ENCODE peak calls at places on chromosomes 1 and 21, in seven cellular contexts. Z, T, V, P, G, Q and S are unnamed samples.

GRCh38 chr1:230632273-230632873 is 9.9 kb upstream of the COG2 start:
- DNase-seq in T (peak), G (peak), Z (no peak), Q (no peak), V (peak), P (peak), S (peak)

GRCh38 chr1:229757226-229757625 is 131.2 kb downstream of the URB2 start:
- DNase-seq in Q (no peak), V (no peak), P (no peak), Z (no peak), T (peak), G (no peak), S (no peak)

GRCh38 chr1:61490924-61491323 is 234.0 kb downstream of the TM2D1 start:
- DNase-seq in P (no peak), Z (no peak), G (no peak), T (no peak), Q (no peak), V (no peak), S (no peak)

GRCh38 chr1:8970870-8971337 is 25.2 kb downstream of the CA6 start:
- DNase-seq in Q (peak), P (no peak), G (no peak), Z (no peak), T (no peak), V (no peak), S (no peak)

GRCh38 chr1:93132638-93133037 is 47.6 kb downstream of the TMED5 start:
- DNase-seq in Z (no peak), Q (no peak), V (no peak), T (no peak), G (no peak), P (no peak), S (no peak)

GRCh38 chr1:29761159-29761928 is 525.0 kb downstream of the PTPRU start:
- DNase-seq in V (no peak), T (no peak), P (no peak), G (no peak), Q (no peak), Z (no peak), S (no peak)

GRCh38 chr1:48018799-48019198 is 21.6 kb upstream of the TRABD2B start:
- DNase-seq in V (no peak), G (no peak), Q (no peak), P (no peak), T (no peak), Z (no peak), S (no peak)

GRCh38 chr1:32363713-32364112 is 1.4 kb downstream of the TSSK3 start:
- DNase-seq in P (no peak), Z (no peak), T (no peak), G (no peak), V (no peak), Q (no peak), S (no peak)

GRCh38 chr1:244029137-244029536 is 21.9 kb upstream of the ZBTB18 start:
- DNase-seq in T (no peak), G (no peak), Z (no peak), P (no peak), V (no peak), Q (no peak), S (no peak)

GRCh38 chr1:212920895-212921294 is 29.4 kb upstream of the VASH2 start:
- DNase-seq in T (no peak), G (no peak), Z (no peak), P (no peak), V (no peak), Q (no peak), S (no peak)

GRCh38 chr1:31848381-31848897 is 32.6 kb upstream of the SPOCD1 start:
- DNase-seq in G (no peak), Q (peak), T (no peak), V (no peak), P (no peak), Z (no peak), S (no peak)

GRCh38 chr21:38802050-38803026 is 3.4 kb upstream of the ETS2 start:
- DNase-seq in P (peak), V (no peak), Z (no peak), G (no peak), Q (no peak), T (no peak), S (no peak)

GRCh38 chr1:229452956-229453801 is 19.3 kb upstream of the ACTA1 start:
- DNase-seq in Q (no peak), T (peak), V (peak), Z (no peak), G (peak), P (no peak), S (no peak)

GRCh38 chr1:98496246-98496995 is 165.1 kb upstream of the SNX7 start:
- DNase-seq in G (no peak), T (no peak), V (no peak), Z (no peak), Q (no peak), P (no peak), S (no peak)

GRCh38 chr1:80565416-80565815 is 1235.3 kb upstream of the ADGRL2 start:
- DNase-seq in V (no peak), Z (no peak), Q (no peak), G (no peak), P (no peak), T (no peak), S (no peak)

GRCh38 chr21:44934797-44935532 is 4.9 kb upstream of the SLX9 start:
- DNase-seq in G (no peak), Z (no peak), Q (no peak), T (no peak), P (no peak), V (no peak), S (no peak)

GRCh38 chr1:158425020-158425419 is 1.0 kb downstream of the OR10K2 start:
- DNase-seq in V (no peak), P (no peak), Q (no peak), Z (no peak), T (no peak), G (no peak), S (no peak)

GRCh38 chr21:17903029-17903806 is 84.1 kb upstream of the C21orf91 start:
- DNase-seq in P (no peak), Z (peak), Q (no peak), T (peak), V (peak), G (peak), S (no peak)